ENCODE peak calls at places on chromosomes 12 and 14, in seven cellular contexts. One of them, this sample, is unnamed.

GRCh38 chr12:94098466-94098865 is 49.9 kb upstream of the PLXNC1 start:
- DNase-seq in choroid plexus epithelial cell: peak; percentile 82
- DNase-seq in endodermal cell: peak; percentile 75
- DNase-seq in GM13976: no peak
- DNase-seq in nephron progenitor cell: no peak
- DNase-seq in esophagus squamous epithelium: no peak
- DNase-seq in WTC11: no peak
- DNase-seq in this sample: no peak

GRCh38 chr14:86055512-86055911 is 525.6 kb downstream of the FLRT2 start:
- DNase-seq in esophagus squamous epithelium: no peak
- DNase-seq in WTC11: no peak
- DNase-seq in choroid plexus epithelial cell: peak; percentile 53
- DNase-seq in GM13976: no peak
- DNase-seq in endodermal cell: no peak
- DNase-seq in nephron progenitor cell: no peak
- DNase-seq in this sample: no peak

GRCh38 chr12:80979821-80980220 is 42.1 kb upstream of the LIN7A start:
- DNase-seq in nephron progenitor cell: no peak
- DNase-seq in WTC11: no peak
- DNase-seq in esophagus squamous epithelium: no peak
- DNase-seq in endodermal cell: no peak
- DNase-seq in GM13976: no peak
- DNase-seq in choroid plexus epithelial cell: no peak
- DNase-seq in this sample: no peak

GRCh38 chr12:55142896-55143870 is 17.0 kb downstream of the OR9K2 start:
- DNase-seq in GM13976: peak; percentile 18
- DNase-seq in endodermal cell: peak; percentile 91
- DNase-seq in WTC11: peak; percentile 63
- DNase-seq in esophagus squamous epithelium: no peak
- DNase-seq in nephron progenitor cell: peak; percentile 58
- DNase-seq in choroid plexus epithelial cell: peak; percentile 62
- DNase-seq in this sample: peak; percentile 17

GRCh38 chr12:123363743-123364531 is 710 bp downstream of the SBNO1 start:
- DNase-seq in GM13976: peak; percentile 57
- DNase-seq in esophagus squamous epithelium: no peak
- DNase-seq in choroid plexus epithelial cell: no peak
- DNase-seq in nephron progenitor cell: peak; percentile 37
- DNase-seq in WTC11: peak; percentile 22
- DNase-seq in endodermal cell: peak; percentile 77
- DNase-seq in this sample: peak; percentile 17

GRCh38 chr12:124044809-124045321 is 71.8 kb downstream of the ZNF664 start:
- DNase-seq in WTC11: no peak
- DNase-seq in choroid plexus epithelial cell: peak; percentile 46
- DNase-seq in nephron progenitor cell: no peak
- DNase-seq in GM13976: no peak
- DNase-seq in endodermal cell: no peak
- DNase-seq in esophagus squamous epithelium: no peak
- DNase-seq in this sample: no peak

GRCh38 chr14:89429206-89430091 is 12.4 kb upstream of the FOXN3 start:
- DNase-seq in endodermal cell: no peak
- DNase-seq in GM13976: no peak
- DNase-seq in esophagus squamous epithelium: no peak
- DNase-seq in WTC11: no peak
- DNase-seq in choroid plexus epithelial cell: no peak
- DNase-seq in nephron progenitor cell: peak; percentile 10
- DNase-seq in this sample: no peak

GRCh38 chr12:11228268-11228879 is 41.1 kb downstream of the PRB3 start:
- DNase-seq in esophagus squamous epithelium: no peak
- DNase-seq in GM13976: peak; percentile 25
- DNase-seq in nephron progenitor cell: peak; percentile 65
- DNase-seq in endodermal cell: peak; percentile 93
- DNase-seq in WTC11: peak; percentile 76
- DNase-seq in choroid plexus epithelial cell: peak; percentile 83
- DNase-seq in this sample: peak; percentile 42

GRCh38 chr14:53325176-53325806 is 172.2 kb upstream of the DDHD1 start:
- DNase-seq in WTC11: no peak
- DNase-seq in GM13976: no peak
- DNase-seq in choroid plexus epithelial cell: peak; percentile 34
- DNase-seq in nephron progenitor cell: no peak
- DNase-seq in esophagus squamous epithelium: no peak
- DNase-seq in endodermal cell: no peak
- DNase-seq in this sample: peak; percentile 15

GRCh38 chr12:28708918-28709371 is 440.1 kb upstream of the FAR2 start:
- DNase-seq in endodermal cell: no peak
- DNase-seq in choroid plexus epithelial cell: peak; percentile 96
- DNase-seq in WTC11: no peak
- DNase-seq in GM13976: no peak
- DNase-seq in nephron progenitor cell: no peak
- DNase-seq in esophagus squamous epithelium: no peak
- DNase-seq in this sample: no peak

GRCh38 chr14:76245097-76245496 is 93.4 kb downstream of the GPATCH2L start:
- DNase-seq in choroid plexus epithelial cell: no peak
- DNase-seq in WTC11: no peak
- DNase-seq in endodermal cell: no peak
- DNase-seq in nephron progenitor cell: no peak
- DNase-seq in esophagus squamous epithelium: no peak
- DNase-seq in GM13976: no peak
- DNase-seq in this sample: no peak

GRCh38 chr12:113403435-113404415 is at the start of gene SDS:
- DNase-seq in nephron progenitor cell: no peak
- DNase-seq in GM13976: no peak
- DNase-seq in esophagus squamous epithelium: no peak
- DNase-seq in WTC11: no peak
- DNase-seq in choroid plexus epithelial cell: peak; percentile 74
- DNase-seq in endodermal cell: peak; percentile 60
- DNase-seq in this sample: no peak

GRCh38 chr12:124764451-124764850 is 99.2 kb downstream of the SCARB1 start:
- DNase-seq in esophagus squamous epithelium: no peak
- DNase-seq in endodermal cell: peak; percentile 87
- DNase-seq in nephron progenitor cell: no peak
- DNase-seq in WTC11: peak; percentile 61
- DNase-seq in GM13976: no peak
- DNase-seq in choroid plexus epithelial cell: peak; percentile 94
- DNase-seq in this sample: no peak

GRCh38 chr12:111063296-111064026 is 143.1 kb upstream of the MYL2 start:
- DNase-seq in GM13976: no peak
- DNase-seq in endodermal cell: no peak
- DNase-seq in choroid plexus epithelial cell: no peak
- DNase-seq in esophagus squamous epithelium: no peak
- DNase-seq in nephron progenitor cell: no peak
- DNase-seq in WTC11: no peak
- DNase-seq in this sample: no peak

GRCh38 chr12:21819236-21819635 is 44.7 kb upstream of the KCNJ8 start:
- DNase-seq in choroid plexus epithelial cell: peak; percentile 75
- DNase-seq in endodermal cell: no peak
- DNase-seq in esophagus squamous epithelium: no peak
- DNase-seq in nephron progenitor cell: no peak
- DNase-seq in GM13976: no peak
- DNase-seq in WTC11: no peak
- DNase-seq in this sample: no peak

GRCh38 chr14:85342858-85343607 is 186.9 kb upstream of the FLRT2 start:
- DNase-seq in choroid plexus epithelial cell: peak; percentile 33
- DNase-seq in nephron progenitor cell: no peak
- DNase-seq in GM13976: no peak
- DNase-seq in WTC11: no peak
- DNase-seq in endodermal cell: no peak
- DNase-seq in esophagus squamous epithelium: no peak
- DNase-seq in this sample: no peak

DNA sequence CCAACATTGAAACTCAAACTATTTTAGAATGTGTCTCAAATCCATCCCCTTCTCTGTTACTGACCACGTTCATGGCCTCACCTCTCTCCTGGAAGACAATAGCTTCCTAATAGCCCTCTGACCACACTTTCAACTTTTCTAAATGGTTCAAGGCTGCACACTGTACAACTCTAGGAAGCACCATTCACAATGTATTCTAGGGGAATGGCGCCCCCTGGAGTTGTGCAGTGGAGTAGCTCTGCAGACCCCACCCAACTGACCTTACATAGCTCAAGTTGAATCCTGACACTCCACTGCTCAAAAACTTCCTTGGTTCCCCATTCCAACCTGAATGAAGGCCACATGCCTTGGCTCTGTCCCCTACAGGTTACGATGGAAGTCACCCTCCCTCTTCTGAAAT is 77.6 kb downstream of the GAS2L3 start:
- DNase-seq in WTC11: no peak
- DNase-seq in esophagus squamous epithelium: no peak
- DNase-seq in GM13976: no peak
- DNase-seq in endodermal cell: no peak
- DNase-seq in nephron progenitor cell: no peak
- DNase-seq in choroid plexus epithelial cell: no peak
- DNase-seq in this sample: no peak
- TF ChIP-seq CTCF in WTC11: peak; percentile 47
- TF ChIP-seq CTCF in esophagus squamous epithelium: no peak
- TF ChIP-seq CTCF in GM13976: no peak
- TF ChIP-seq CTCF in endodermal cell: peak; percentile 59
- TF ChIP-seq CTCF in nephron progenitor cell: peak; percentile 12
- TF ChIP-seq CTCF in choroid plexus epithelial cell: peak; percentile 27
- TF ChIP-seq CTCF in this sample: no peak

GRCh38 chr14:73732006-73732405 is 17.8 kb upstream of the PNMA1 start:
- DNase-seq in GM13976: no peak
- DNase-seq in choroid plexus epithelial cell: no peak
- DNase-seq in WTC11: no peak
- DNase-seq in nephron progenitor cell: no peak
- DNase-seq in esophagus squamous epithelium: no peak
- DNase-seq in endodermal cell: no peak
- DNase-seq in this sample: no peak

GRCh38 chr14:73729556-73730265 is 15.5 kb upstream of the PNMA1 start:
- DNase-seq in WTC11: no peak
- DNase-seq in endodermal cell: peak; percentile 34
- DNase-seq in choroid plexus epithelial cell: no peak
- DNase-seq in esophagus squamous epithelium: no peak
- DNase-seq in GM13976: no peak
- DNase-seq in nephron progenitor cell: no peak
- DNase-seq in this sample: no peak

GRCh38 chr14:73728106-73729014 is 14.2 kb upstream of the PNMA1 start:
- DNase-seq in GM13976: peak; percentile 90
- DNase-seq in nephron progenitor cell: peak; percentile 94
- DNase-seq in WTC11: peak; percentile 93
- DNase-seq in endodermal cell: peak; percentile 97
- DNase-seq in choroid plexus epithelial cell: peak; percentile 82
- DNase-seq in esophagus squamous epithelium: no peak
- DNase-seq in this sample: peak; percentile 87

GRCh38 chr14:73729015-73729330 is 14.8 kb upstream of the PNMA1 start:
- DNase-seq in esophagus squamous epithelium: no peak
- DNase-seq in nephron progenitor cell: no peak
- DNase-seq in endodermal cell: no peak
- DNase-seq in GM13976: no peak
- DNase-seq in WTC11: no peak
- DNase-seq in choroid plexus epithelial cell: no peak
- DNase-seq in this sample: no peak

DNA sequence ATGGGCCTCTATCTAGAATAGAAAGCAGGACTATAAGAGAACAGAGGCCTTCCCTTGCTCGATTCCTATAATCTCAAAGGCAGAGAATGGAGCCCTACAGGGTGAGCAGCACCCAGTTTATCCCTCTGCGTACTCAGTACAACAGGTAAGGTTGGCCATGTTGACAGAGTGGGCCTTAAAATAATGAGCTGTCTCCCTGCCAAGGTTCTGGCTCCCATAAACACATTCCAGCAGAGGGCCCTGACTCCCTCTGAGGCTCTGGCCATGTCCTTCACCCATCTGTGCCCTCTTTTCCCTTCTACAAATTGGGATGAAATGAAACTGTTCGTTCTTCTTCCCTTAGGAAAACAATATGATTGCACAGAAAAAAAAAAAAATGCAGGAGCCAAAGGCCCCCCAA is 16.9 kb upstream of the PNMA1 start:
- DNase-seq in endodermal cell: no peak
- DNase-seq in esophagus squamous epithelium: no peak
- DNase-seq in choroid plexus epithelial cell: no peak
- DNase-seq in nephron progenitor cell: no peak
- DNase-seq in GM13976: no peak
- DNase-seq in WTC11: no peak
- DNase-seq in this sample: no peak
- TF ChIP-seq CTCF in endodermal cell: peak; percentile 16
- TF ChIP-seq CTCF in esophagus squamous epithelium: no peak
- TF ChIP-seq CTCF in choroid plexus epithelial cell: peak; percentile 7
- TF ChIP-seq CTCF in nephron progenitor cell: no peak
- TF ChIP-seq CTCF in GM13976: no peak
- TF ChIP-seq CTCF in WTC11: no peak
- TF ChIP-seq CTCF in this sample: no peak

DNA sequence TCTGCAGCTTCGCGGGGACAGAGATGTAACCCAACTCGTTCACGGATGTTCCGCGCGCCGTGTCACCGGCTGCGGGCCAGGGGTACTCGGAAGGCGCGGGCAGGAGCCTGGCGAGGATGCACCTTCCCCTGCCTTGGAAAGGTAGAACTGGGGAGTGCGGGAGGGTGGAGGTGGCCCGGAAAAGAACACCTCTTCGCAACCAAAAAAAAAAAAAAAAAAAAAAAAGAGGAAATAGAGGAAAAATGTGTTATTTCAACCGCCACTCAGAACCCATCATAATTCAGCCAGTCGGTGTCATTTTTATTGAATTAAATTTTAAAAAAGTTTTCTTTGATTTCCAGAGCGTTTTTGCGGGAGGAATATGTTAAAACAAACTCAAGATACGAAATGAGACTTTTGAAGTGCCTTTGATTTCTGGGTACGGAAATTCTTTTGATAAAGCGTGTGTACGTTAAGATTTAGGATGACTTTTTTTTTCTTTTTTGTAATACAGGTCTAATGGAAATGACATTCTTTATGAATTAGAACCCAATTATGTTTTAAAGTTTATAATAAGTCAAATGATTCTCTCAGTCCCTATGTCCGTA is 8.9 kb downstream of the CDKN1B start:
- DNase-seq in nephron progenitor cell: no peak
- DNase-seq in esophagus squamous epithelium: no peak
- DNase-seq in WTC11: no peak
- DNase-seq in endodermal cell: no peak
- DNase-seq in GM13976: no peak
- DNase-seq in choroid plexus epithelial cell: no peak
- DNase-seq in this sample: no peak
- TF ChIP-seq CTCF in nephron progenitor cell: no peak
- TF ChIP-seq CTCF in esophagus squamous epithelium: no peak
- TF ChIP-seq CTCF in WTC11: no peak
- TF ChIP-seq CTCF in endodermal cell: no peak
- TF ChIP-seq CTCF in GM13976: no peak
- TF ChIP-seq CTCF in choroid plexus epithelial cell: no peak
- TF ChIP-seq CTCF in this sample: no peak

DNA sequence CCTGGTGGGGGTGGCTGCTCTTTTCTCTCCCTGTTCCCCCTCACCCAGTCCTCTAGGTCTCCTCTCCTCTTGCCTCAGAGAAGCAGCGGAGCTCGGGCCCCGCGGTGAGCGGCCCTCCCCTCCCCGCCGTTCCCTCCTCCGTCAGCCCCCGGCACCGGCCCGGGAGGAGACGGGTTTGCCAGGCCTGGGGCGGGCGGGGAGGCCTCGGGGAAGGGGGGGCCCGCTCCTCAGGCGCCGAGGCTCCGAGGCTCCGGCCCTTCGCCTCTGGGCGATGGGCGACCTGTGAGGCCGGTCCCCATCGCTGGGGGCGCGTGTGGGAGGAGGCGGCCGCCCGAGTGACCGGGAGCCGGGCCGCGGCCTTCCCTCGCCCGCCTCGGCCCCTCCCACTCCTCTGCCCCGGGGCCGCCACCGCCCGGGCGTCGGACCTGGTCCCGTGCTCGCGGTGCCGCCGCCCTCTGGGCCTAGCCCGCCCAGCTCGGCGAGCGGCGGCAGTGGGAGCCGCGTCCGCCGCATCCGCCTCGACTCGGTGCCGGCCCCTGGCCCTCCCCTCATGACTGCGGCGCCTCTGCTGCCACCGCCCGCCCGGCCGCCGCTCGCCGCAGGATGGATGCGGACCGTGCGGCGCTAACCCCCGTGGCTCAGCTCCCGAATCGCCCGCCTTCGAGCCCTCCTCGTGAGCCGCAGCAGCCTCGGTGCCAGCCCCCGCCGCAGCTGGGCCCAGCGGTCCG is 458 bp downstream of the WNK1 start:
- DNase-seq in GM13976: peak; percentile 66
- DNase-seq in endodermal cell: peak; percentile 87
- DNase-seq in WTC11: peak; percentile 58
- DNase-seq in nephron progenitor cell: peak; percentile 71
- DNase-seq in choroid plexus epithelial cell: peak; percentile 38
- DNase-seq in esophagus squamous epithelium: no peak
- DNase-seq in this sample: peak; percentile 74
- TF ChIP-seq CTCF in GM13976: no peak
- TF ChIP-seq CTCF in endodermal cell: peak; percentile 75
- TF ChIP-seq CTCF in WTC11: no peak
- TF ChIP-seq CTCF in nephron progenitor cell: no peak
- TF ChIP-seq CTCF in choroid plexus epithelial cell: no peak
- TF ChIP-seq CTCF in esophagus squamous epithelium: no peak
- TF ChIP-seq CTCF in this sample: peak; percentile 10